ENCODE peak calls at places on chromosomes 7 and 10, in nine cellular contexts. G, Q, T, U, W, F, Y, L and K are unnamed samples.

GRCh38 chr10:43965033-43965917 is 316.6 kb upstream of the ZNF32 start:
- DNase-seq in U (no peak), T (no peak), L (peak; percentile 58), W (peak; percentile 32), Q (no peak), G (no peak), Y (peak; percentile 66), F (peak; percentile 85), K (peak; percentile 38)

GRCh38 chr10:119221201-119221600 is 13.8 kb downstream of the GRK5 start:
- DNase-seq in G (no peak), U (no peak), T (no peak), W (no peak), Q (no peak), Y (peak; percentile 92), F (no peak), L (peak; percentile 79), K (no peak)

GRCh38 chr10:108848016-108848415 is 1075.3 kb downstream of the XPNPEP1 start:
- DNase-seq in Y (no peak), T (no peak), U (no peak), L (no peak), F (no peak), Q (no peak), G (peak; percentile 1), W (no peak), K (no peak)

GRCh38 chr10:71228875-71229720 is 16.7 kb downstream of the UNC5B start:
- DNase-seq in W (peak; percentile 40), T (no peak), F (no peak), Q (no peak), U (no peak), G (no peak), L (no peak), Y (no peak), K (no peak)

GRCh38 chr7:16975712-16976111 is 93.9 kb upstream of the AGR3 start:
- DNase-seq in T (no peak), Q (no peak), W (no peak), Y (no peak), G (no peak), F (no peak), L (no peak), U (no peak), K (no peak)

GRCh38 chr7:99108615-99109014 is 35.3 kb downstream of the SMURF1 start:
- DNase-seq in Y (no peak), W (no peak), Q (no peak), T (no peak), F (no peak), U (no peak), L (no peak), G (peak; percentile 29), K (no peak)

GRCh38 chr10:84517455-84518046 is 189.2 kb downstream of the CCSER2 start:
- DNase-seq in L (no peak), T (no peak), F (no peak), W (no peak), G (no peak), Q (no peak), U (no peak), Y (no peak), K (no peak)

GRCh38 chr7:137109966-137110930 is 233.3 kb downstream of the PTN start:
- DNase-seq in W (no peak), U (no peak), F (no peak), T (peak; percentile 14), Y (peak; percentile 62), G (peak; percentile 24), L (peak; percentile 26), Q (no peak), K (peak; percentile 45)

GRCh38 chr10:48658243-48658888 is 26.3 kb upstream of the WDFY4 start:
- DNase-seq in G (peak; percentile 96), Q (peak; percentile 84), L (peak; percentile 73), F (peak; percentile 92), Y (peak; percentile 61), W (peak; percentile 75), T (peak; percentile 86), U (peak; percentile 62), K (peak; percentile 66)

GRCh38 chr7:38123494-38123893 is 54.6 kb upstream of the STARD3NL start:
- DNase-seq in W (no peak), F (no peak), G (no peak), L (no peak), Q (no peak), U (no peak), T (no peak), Y (no peak), K (no peak)

GRCh38 chr7:133360201-133360600 is 107.3 kb downstream of the EXOC4 start:
- DNase-seq in U (no peak), Y (no peak), G (no peak), T (no peak), Q (no peak), L (no peak), F (no peak), W (no peak), K (no peak)

GRCh38 chr10:63103971-63104409 is 29.1 kb upstream of the NRBF2 start:
- DNase-seq in Y (no peak), F (no peak), T (no peak), L (no peak), U (no peak), G (no peak), W (no peak), Q (peak; percentile 8), K (no peak)

GRCh38 chr10:3464760-3465405 is 292.3 kb upstream of the PITRM1 start:
- DNase-seq in F (no peak), L (peak; percentile 62), G (peak; percentile 25), U (peak; percentile 62), T (peak; percentile 27), W (no peak), Y (no peak), Q (no peak), K (no peak)

GRCh38 chr7:110943686-110944350 is 147.1 kb upstream of the LRRN3 start:
- DNase-seq in L (no peak), G (no peak), Y (peak; percentile 78), Q (no peak), T (no peak), F (no peak), W (no peak), U (no peak), K (no peak)

GRCh38 chr7:32259917-32260596 is 189.8 kb upstream of the PDE1C start:
- DNase-seq in U (no peak), Y (no peak), Q (no peak), G (no peak), L (no peak), W (no peak), F (no peak), T (no peak), K (no peak)

GRCh38 chr10:78626471-78626870 is 442.3 kb upstream of the ZMIZ1 start:
- DNase-seq in W (no peak), G (no peak), F (no peak), Q (peak; percentile 30), U (no peak), T (no peak), Y (no peak), L (no peak), K (no peak)

GRCh38 chr10:133109736-133110532 is 22.2 kb downstream of the ADGRA1 start:
- DNase-seq in Q (no peak), U (no peak), G (peak; percentile 72), F (no peak), W (no peak), L (no peak), Y (no peak), T (peak; percentile 47), K (no peak)

GRCh38 chr10:123507298-123507697 is 158.9 kb upstream of the GPR26 start:
- DNase-seq in Q (no peak), W (no peak), U (no peak), Y (no peak), L (no peak), F (no peak), T (no peak), G (no peak), K (no peak)

GRCh38 chr10:25076501-25077197 is 60.2 kb downstream of the THNSL1 start:
- DNase-seq in L (peak; percentile 43), G (no peak), W (no peak), F (peak; percentile 47), T (no peak), U (no peak), Q (no peak), Y (no peak), K (no peak)

GRCh38 chr7:140463111-140463510 is 16.2 kb downstream of the MKRN1 start:
- DNase-seq in T (no peak), Y (no peak), W (no peak), U (no peak), F (no peak), G (no peak), L (no peak), Q (no peak), K (no peak)
- H3K36me3 ChIP-seq in T (peaks cover 4% of the 10 kb centered on the region), Y (peaks cover 3% of the 10 kb centered on the region), W (peaks cover 96% of the 10 kb centered on the region), U (peaks cover 17% of the 10 kb centered on the region), F (peaks cover 70% of the 10 kb centered on the region), G (peaks cover 11% of the 10 kb centered on the region), L (peaks cover 43% of the 10 kb centered on the region), Q (peaks cover 67% of the 10 kb centered on the region), K (peaks cover 26% of the 10 kb centered on the region)

GRCh38 chr7:101507791-101508252 is 121.3 kb downstream of the MYL10 start:
- DNase-seq in Q (peak; percentile 75), T (peak; percentile 91), F (no peak), Y (peak; percentile 59), W (no peak), G (peak; percentile 64), L (peak; percentile 63), U (peak; percentile 16), K (peak; percentile 16)
- H3K27ac ChIP-seq in Q (no peak overlapping the region), T (peak overlapping the region; percentile 17), F (no peak overlapping the region), Y (no peak overlapping the region), W (no peak overlapping the region), G (no peak overlapping the region), L (no peak overlapping the region), U (no peak overlapping the region), K (no peak overlapping the region)

DNA sequence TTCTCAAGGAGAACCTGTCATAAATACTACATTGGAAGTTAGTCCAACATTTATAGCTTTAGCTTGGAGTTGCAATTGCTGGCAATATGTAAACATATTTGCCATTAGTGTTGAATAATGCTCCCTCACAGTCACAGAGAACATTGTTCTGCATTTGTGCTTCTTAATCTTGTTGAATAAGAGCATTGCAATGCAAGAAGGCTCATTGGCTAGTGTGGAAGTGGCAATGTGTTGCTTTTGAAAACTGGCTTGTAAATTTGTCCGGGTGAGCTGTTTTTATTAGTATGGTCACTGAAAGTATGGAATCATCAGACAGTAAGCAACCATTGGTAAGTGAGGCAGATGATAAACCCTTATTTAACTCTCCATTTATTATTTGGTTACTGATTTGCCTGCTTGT is 47.7 kb upstream of the MBL2 start:
- DNase-seq in T (no peak), W (no peak), Q (no peak), G (peak; percentile 86), F (no peak), U (no peak), L (no peak), Y (no peak), K (no peak)
- H3K36me3 ChIP-seq in T (no peaks in the 10 kb centered on the region), W (no peaks in the 10 kb centered on the region), Q (no peaks in the 10 kb centered on the region), G (no peaks in the 10 kb centered on the region), F (no peaks in the 10 kb centered on the region), U (no peaks in the 10 kb centered on the region), L (no peaks in the 10 kb centered on the region), Y (no peaks in the 10 kb centered on the region), K (no peaks in the 10 kb centered on the region)

GRCh38 chr10:89393898-89394297 is 1.5 kb downstream of the IFIT1 start:
- DNase-seq in F (no peak), L (no peak), T (no peak), Y (no peak), W (no peak), U (no peak), G (peak; percentile 45), Q (no peak), K (no peak)
- H3K27ac ChIP-seq in F (peak overlapping the region; percentile 75), L (peak overlapping the region; percentile 90), T (no peak overlapping the region), Y (no peak overlapping the region), W (no peak overlapping the region), U (no peak overlapping the region), G (no peak overlapping the region), Q (no peak overlapping the region), K (no peak overlapping the region)